ENCODE peak calls at places on chromosomes 7 and 10, in nine cellular contexts. X is K562; E is CD8-positive, alpha-beta T cell; K is neuronal stem cell; C is IMR-90; J is SJSA1; I is GM06990; V is heart left ventricle; B is adrenal gland. Y is an unnamed sample. For H3K36me3, the result is how much of the 10 kb centered on the place peaks cover.

GRCh38 chr10:17669185-17669872 is 25.4 kb downstream of the STAM start:
- DNase-seq in X (no peak), E (no peak), K (no peak), C (no peak), J (no peak), I (peak), V (no peak), B (no peak), Y (no peak)

GRCh38 chr7:98399903-98400537 is 870 bp downstream of the BAIAP2L1 start:
- DNase-seq in X (no peak), E (no peak), K (peak), C (peak), J (no peak), I (peak), V (no peak), B (no peak), Y (peak)

GRCh38 chr7:121113288-121113687 is 124.8 kb downstream of the CPED1 start:
- DNase-seq in X (no peak), E (no peak), K (no peak), C (peak), J (peak), I (no peak), V (no peak), B (no peak), Y (no peak)

GRCh38 chr7:129607471-129608120 is 3.9 kb upstream of the NRF1 start:
- DNase-seq in X (peak), E (peak), K (no peak), C (no peak), J (peak), I (no peak), V (no peak), B (no peak), Y (peak)

GRCh38 chr10:111511751-111512150 is 434.9 kb downstream of the ADRA2A start:
- DNase-seq in X (no peak), E (no peak), K (peak), C (no peak), J (no peak), I (no peak), V (no peak), B (no peak), Y (peak)

GRCh38 chr7:97246317-97246716 is 128.8 kb downstream of the SDHAF3 start:
- DNase-seq in X (no peak), E (no peak), K (no peak), C (no peak), J (no peak), I (no peak), V (no peak), B (no peak), Y (no peak)

GRCh38 chr7:95502403-95502802 is 16.7 kb downstream of the ASB4 start:
- DNase-seq in X (no peak), E (no peak), K (no peak), C (no peak), J (no peak), I (no peak), V (no peak), B (no peak), Y (no peak)

GRCh38 chr7:83426325-83426724 is 222.6 kb downstream of the SEMA3E start:
- DNase-seq in X (no peak), E (no peak), K (no peak), C (no peak), J (no peak), I (no peak), V (no peak), B (no peak), Y (no peak)

GRCh38 chr10:86535057-86535882 is 13.7 kb upstream of the WAPL start:
- DNase-seq in X (peak), E (no peak), K (no peak), C (no peak), J (no peak), I (peak), V (peak), B (peak), Y (no peak)

GRCh38 chr7:123410273-123410928 is 124.0 kb downstream of the IQUB start:
- DNase-seq in X (no peak), E (no peak), K (no peak), C (no peak), J (peak), I (no peak), V (no peak), B (peak), Y (peak)

GRCh38 chr7:107708956-107709355 is 35.0 kb upstream of the CBLL1 start:
- DNase-seq in X (no peak), E (no peak), K (no peak), C (peak), J (no peak), I (no peak), V (no peak), B (no peak), Y (no peak)

GRCh38 chr10:128627811-128628210 is 501.6 kb upstream of the MKI67 start:
- DNase-seq in X (no peak), E (no peak), K (no peak), C (no peak), J (no peak), I (no peak), V (no peak), B (no peak), Y (no peak)

GRCh38 chr7:151113344-151114150 is 27.3 kb downstream of the AGAP3 start:
- DNase-seq in X (peak), E (no peak), K (peak), C (peak), J (peak), I (no peak), V (peak), B (no peak), Y (no peak)

GRCh38 chr7:116674508-116675173 is 2.6 kb downstream of the MET start:
- DNase-seq in X (no peak), E (no peak), K (no peak), C (peak), J (no peak), I (no peak), V (no peak), B (no peak), Y (peak)

GRCh38 chr10:27911006-27911405 is 87.9 kb downstream of the ODAD2 start:
- DNase-seq in X (no peak), E (no peak), K (no peak), C (no peak), J (no peak), I (no peak), V (no peak), B (no peak), Y (peak)

GRCh38 chr7:125355899-125356298 is 426.3 kb upstream of the POT1 start:
- DNase-seq in X (no peak), E (no peak), K (no peak), C (no peak), J (peak), I (no peak), V (no peak), B (no peak), Y (no peak)

GRCh38 chr10:110399163-110400094 is 94.7 kb upstream of the SMNDC1 start:
- DNase-seq in X (no peak), E (no peak), K (no peak), C (peak), J (peak), I (no peak), V (no peak), B (peak), Y (no peak)

GRCh38 chr7:1698951-1699350 is 28.9 kb downstream of the ELFN1 start:
- DNase-seq in X (no peak), E (no peak), K (no peak), C (no peak), J (no peak), I (no peak), V (no peak), B (peak), Y (no peak)

GRCh38 chr7:95476904-95477594 is 8.7 kb upstream of the ASB4 start:
- DNase-seq in X (peak), E (peak), K (peak), C (peak), J (peak), I (no peak), V (no peak), B (peak), Y (peak)

GRCh38 chr7:131284702-131285419 is 42.8 kb upstream of the MKLN1 start:
- DNase-seq in X (no peak), E (no peak), K (peak), C (no peak), J (no peak), I (no peak), V (no peak), B (peak), Y (peak)

GRCh38 chr10:101569838-101570763 is 18.0 kb downstream of the POLL start:
- DNase-seq in X (peak), E (peak), K (peak), C (peak), J (peak), I (peak), V (peak), B (peak), Y (peak)

GRCh38 chr7:12719141-12719919 is 31.9 kb downstream of the ARL4A start:
- DNase-seq in X (peak), E (no peak), K (no peak), C (peak), J (peak), I (no peak), V (no peak), B (no peak), Y (no peak)

GRCh38 chr10:118809372-118809695 is 54.6 kb upstream of the CACUL1 start:
- DNase-seq in X (no peak), E (no peak), K (no peak), C (no peak), J (no peak), I (no peak), V (no peak), B (no peak), Y (no peak)

GRCh38 chr10:72027498-72027897 is 60.9 kb downstream of the SPOCK2 start:
- DNase-seq in X (no peak), E (no peak), K (no peak), C (peak), J (no peak), I (no peak), V (no peak), B (no peak), Y (no peak)

GRCh38 chr10:131112691-131113090 is 198.8 kb downstream of the TCERG1L start:
- DNase-seq in X (no peak), E (no peak), K (no peak), C (no peak), J (no peak), I (no peak), V (no peak), B (no peak), Y (no peak)
- H3K36me3 ChIP-seq in X (under half), E (under half), K (under half), C (under half), J (under half), I (under half), V (under half), B (under half), Y (under half)

GRCh38 chr7:139603282-139603681 is 79.8 kb downstream of the CLEC2L start:
- DNase-seq in X (no peak), E (no peak), K (no peak), C (no peak), J (no peak), I (no peak), V (no peak), B (no peak), Y (no peak)

GRCh38 chr7:139603896-139604295 is 80.4 kb downstream of the CLEC2L start:
- DNase-seq in X (no peak), E (no peak), K (no peak), C (no peak), J (no peak), I (no peak), V (no peak), B (no peak), Y (no peak)

GRCh38 chr7:139600306-139600705 is 76.8 kb downstream of the CLEC2L start:
- DNase-seq in X (peak), E (no peak), K (no peak), C (no peak), J (no peak), I (no peak), V (no peak), B (no peak), Y (no peak)

GRCh38 chr7:139601176-139601575 is 77.7 kb downstream of the CLEC2L start:
- DNase-seq in X (no peak), E (no peak), K (no peak), C (no peak), J (no peak), I (no peak), V (no peak), B (no peak), Y (no peak)

GRCh38 chr7:139602143-139602722 is 78.7 kb downstream of the CLEC2L start:
- DNase-seq in X (peak), E (no peak), K (peak), C (peak), J (peak), I (no peak), V (no peak), B (peak), Y (peak)
- H3K36me3 ChIP-seq in X (under half), E (under half), K (half or more), C (half or more), J (half or more), I (under half), V (half or more), B (under half), Y (under half)

GRCh38 chr10:100223879-100224278 is 5.5 kb downstream of the CHUK start:
- DNase-seq in X (no peak), E (no peak), K (no peak), C (no peak), J (no peak), I (no peak), V (no peak), B (no peak), Y (no peak)
- H3K36me3 ChIP-seq in X (half or more), E (under half), K (half or more), C (under half), J (half or more), I (under half), V (half or more), B (under half), Y (under half)

GRCh38 chr7:22129166-22129565 is 183.5 kb upstream of the CDCA7L start:
- DNase-seq in X (no peak), E (no peak), K (no peak), C (no peak), J (no peak), I (no peak), V (no peak), B (no peak), Y (no peak)
- H3K36me3 ChIP-seq in X (under half), E (under half), K (half or more), C (under half), J (under half), I (under half), V (under half), B (under half), Y (under half)

GRCh38 chr7:159093351-159093971 is 51.2 kb downstream of the VIPR2 start:
- DNase-seq in X (no peak), E (peak), K (no peak), C (no peak), J (no peak), I (no peak), V (peak), B (peak), Y (no peak)

GRCh38 chr7:159096736-159097581 is 47.7 kb downstream of the VIPR2 start:
- DNase-seq in X (no peak), E (peak), K (no peak), C (no peak), J (no peak), I (no peak), V (peak), B (peak), Y (no peak)

GRCh38 chr7:159094030-159094740 is 50.5 kb downstream of the VIPR2 start:
- DNase-seq in X (no peak), E (peak), K (no peak), C (no peak), J (no peak), I (no peak), V (no peak), B (peak), Y (no peak)

GRCh38 chr7:159095979-159096411 is 48.7 kb downstream of the VIPR2 start:
- DNase-seq in X (no peak), E (peak), K (no peak), C (no peak), J (no peak), I (no peak), V (peak), B (peak), Y (no peak)

GRCh38 chr7:159094919-159095915 is 49.5 kb downstream of the VIPR2 start:
- DNase-seq in X (no peak), E (no peak), K (no peak), C (no peak), J (no peak), I (no peak), V (peak), B (peak), Y (no peak)
- H3K36me3 ChIP-seq in X (under half), E (under half), K (under half), C (under half), J (under half), I (under half), V (under half), B (under half), Y (under half)

DNA sequence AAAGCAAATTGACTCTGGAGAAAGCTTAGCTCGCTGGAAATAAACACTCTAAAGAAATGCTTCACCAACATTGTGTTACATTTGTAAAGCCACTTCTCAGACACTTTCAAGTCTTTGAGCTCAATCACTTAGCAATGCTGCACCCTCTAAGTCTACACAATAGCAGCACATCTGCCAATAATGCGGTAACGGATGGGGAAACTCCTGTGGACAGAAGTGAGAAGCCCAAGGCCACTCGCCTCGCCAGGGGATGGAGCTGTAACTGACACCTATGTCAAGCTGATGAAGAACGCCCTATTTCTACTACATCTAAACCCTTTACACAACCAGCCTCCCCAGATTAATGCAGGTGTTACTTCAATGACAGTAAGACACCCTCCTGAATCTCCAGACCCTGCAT is 167.7 kb downstream of the SFMBT2 start:
- DNase-seq in X (no peak), E (peak), K (no peak), C (no peak), J (no peak), I (no peak), V (no peak), B (no peak), Y (no peak)
- H3K36me3 ChIP-seq in X (under half), E (under half), K (under half), C (under half), J (under half), I (under half), V (half or more), B (under half), Y (under half)

GRCh38 chr7:66950311-66950710 is 29.3 kb downstream of the TMEM248 start:
- DNase-seq in X (no peak), E (no peak), K (no peak), C (peak), J (no peak), I (no peak), V (no peak), B (no peak), Y (no peak)

GRCh38 chr7:66950763-66951162 is 29.7 kb downstream of the TMEM248 start:
- DNase-seq in X (no peak), E (no peak), K (no peak), C (peak), J (no peak), I (no peak), V (no peak), B (peak), Y (no peak)

GRCh38 chr7:66948480-66949109 is 27.6 kb downstream of the TMEM248 start:
- DNase-seq in X (no peak), E (no peak), K (no peak), C (no peak), J (no peak), I (no peak), V (no peak), B (peak), Y (no peak)

GRCh38 chr7:66953044-66953427 is 32.0 kb downstream of the TMEM248 start:
- DNase-seq in X (no peak), E (no peak), K (no peak), C (no peak), J (no peak), I (no peak), V (no peak), B (no peak), Y (no peak)

DNA sequence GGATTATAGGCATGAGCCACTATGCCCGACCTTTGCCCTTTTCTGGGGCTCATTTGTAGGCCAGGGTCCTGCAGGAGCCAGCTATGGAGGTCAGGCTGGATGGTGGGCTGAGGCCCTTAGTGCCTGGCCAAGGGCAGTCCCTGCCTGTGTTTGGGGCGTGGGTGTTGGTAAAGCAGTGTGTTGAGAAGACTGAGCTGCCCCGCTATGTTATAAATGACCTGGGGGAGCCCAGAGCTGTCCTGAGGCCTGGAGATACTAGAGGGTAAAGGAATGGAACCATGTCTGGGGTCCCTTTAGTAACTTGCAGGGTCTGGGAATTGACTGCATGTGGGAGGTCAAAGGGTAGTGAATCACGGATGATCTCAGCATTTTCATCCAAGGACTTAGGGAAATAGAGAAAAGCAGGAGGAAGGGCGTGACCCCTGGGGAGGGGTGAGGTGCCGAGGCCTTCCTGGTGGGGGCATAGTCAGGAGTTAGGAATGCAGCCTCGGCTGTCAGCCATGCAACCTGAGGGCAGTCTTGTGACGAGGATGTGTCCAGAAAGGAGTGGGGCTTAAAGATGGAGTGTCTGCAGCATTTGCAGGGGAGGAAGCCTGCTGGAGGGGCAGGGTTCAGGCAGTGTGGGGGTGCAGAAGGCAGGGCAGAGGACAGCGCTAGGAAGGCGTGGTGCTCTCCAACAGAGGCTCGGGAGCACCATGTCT is 31.5 kb downstream of the TMEM248 start:
- DNase-seq in X (no peak), E (no peak), K (no peak), C (peak), J (peak), I (no peak), V (no peak), B (no peak), Y (no peak)
- H3K36me3 ChIP-seq in X (half or more), E (half or more), K (half or more), C (under half), J (half or more), I (under half), V (half or more), B (under half), Y (half or more)